ENCODE peak calls at places on chromosome 13, in six cellular contexts. U is NCI-H510A treated with DMSO at 0.1 percent for 48 hours; G is effector memory CD8-positive, alpha-beta T cell; I is M059J; V is putamen; Y is T-cell. X is an unnamed sample.

GRCh38 chr13:51292000-51292550 is 47.4 kb upstream of the SERPINE3 start:
- DNase-seq in U (no peak), G (no peak), I (peak), V (no peak), Y (no peak), X (no peak)

GRCh38 chr13:111429064-111429558 is 108.7 kb downstream of the TEX29 start:
- DNase-seq in U (peak), G (no peak), I (peak), V (peak), Y (peak), X (peak)

GRCh38 chr13:73661066-73661465 is 473.1 kb downstream of the KLF12 start:
- DNase-seq in U (no peak), G (no peak), I (no peak), V (no peak), Y (no peak), X (no peak)

GRCh38 chr13:111927181-111927540 is 139.8 kb upstream of the SOX1 start:
- DNase-seq in U (no peak), G (no peak), I (no peak), V (no peak), Y (no peak), X (no peak)

GRCh38 chr13:106917673-106918652 is 350.0 kb upstream of the ARGLU1 start:
- DNase-seq in U (peak), G (peak), I (peak), V (peak), Y (peak), X (peak)

GRCh38 chr13:73820688-73821087 is 313.5 kb downstream of the KLF12 start:
- DNase-seq in U (no peak), G (no peak), I (no peak), V (no peak), Y (no peak), X (no peak)

GRCh38 chr13:39040206-39040605 is 1.9 kb downstream of the NHLRC3 start:
- DNase-seq in U (no peak), G (no peak), I (no peak), V (no peak), Y (no peak), X (no peak)

GRCh38 chr13:79393564-79394249 is 12.3 kb downstream of the RBM26 start:
- DNase-seq in U (peak), G (no peak), I (no peak), V (no peak), Y (peak), X (no peak)

GRCh38 chr13:85379433-85379832 is 419.8 kb downstream of the SLITRK6 start:
- DNase-seq in U (no peak), G (no peak), I (peak), V (no peak), Y (no peak), X (no peak)

GRCh38 chr13:114065926-114066774 is 66.3 kb downstream of the RASA3 start:
- DNase-seq in U (no peak), G (no peak), I (peak), V (no peak), Y (peak), X (no peak)